ENCODE peak calls at places on chromosomes 16 and 17, in six cellular contexts. One of them, this sample, is unnamed.

GRCh38 chr17:65857713-65858112 is 296.3 kb upstream of the AXIN2 start:
- DNase-seq in neuronal stem cell: no peak
- DNase-seq in A549: no peak
- DNase-seq in heart right ventricle: no peak
- DNase-seq in uterus: no peak
- DNase-seq in body of pancreas: no peak
- DNase-seq in this sample: no peak

GRCh38 chr17:8152981-8153549 is 861 bp upstream of the PER1 start:
- DNase-seq in body of pancreas: peak; percentile 44
- DNase-seq in neuronal stem cell: no peak
- DNase-seq in A549: no peak
- DNase-seq in uterus: peak; percentile 49
- DNase-seq in heart right ventricle: peak; percentile 13
- DNase-seq in this sample: no peak

GRCh38 chr16:57273359-57273758 is 11.1 kb downstream of the PLLP start:
- DNase-seq in A549: no peak
- DNase-seq in heart right ventricle: no peak
- DNase-seq in body of pancreas: no peak
- DNase-seq in uterus: no peak
- DNase-seq in neuronal stem cell: peak; percentile 32
- DNase-seq in this sample: no peak

GRCh38 chr16:75576384-75576811 is 10.2 kb downstream of the GABARAPL2 start:
- DNase-seq in uterus: peak; percentile 76
- DNase-seq in body of pancreas: no peak
- DNase-seq in A549: no peak
- DNase-seq in heart right ventricle: no peak
- DNase-seq in neuronal stem cell: no peak
- DNase-seq in this sample: peak; percentile 70

GRCh38 chr17:50939542-50939794 is 73.3 kb upstream of the TOB1 start:
- DNase-seq in uterus: no peak
- DNase-seq in neuronal stem cell: no peak
- DNase-seq in heart right ventricle: no peak
- DNase-seq in body of pancreas: no peak
- DNase-seq in A549: no peak
- DNase-seq in this sample: no peak

GRCh38 chr16:31253642-31254045 is 6.1 kb upstream of the ITGAM start:
- DNase-seq in neuronal stem cell: no peak
- DNase-seq in heart right ventricle: no peak
- DNase-seq in A549: peak; percentile 76
- DNase-seq in uterus: no peak
- DNase-seq in body of pancreas: peak; percentile 9
- DNase-seq in this sample: no peak

GRCh38 chr17:17365476-17366110 is 62.4 kb downstream of the NT5M start:
- DNase-seq in neuronal stem cell: no peak
- DNase-seq in body of pancreas: no peak
- DNase-seq in A549: no peak
- DNase-seq in heart right ventricle: no peak
- DNase-seq in uterus: no peak
- DNase-seq in this sample: no peak

GRCh38 chr16:55120408-55120807 is 189.7 kb downstream of the IRX5 start:
- DNase-seq in neuronal stem cell: no peak
- DNase-seq in body of pancreas: no peak
- DNase-seq in uterus: no peak
- DNase-seq in A549: no peak
- DNase-seq in heart right ventricle: no peak
- DNase-seq in this sample: no peak

GRCh38 chr16:31427441-31428276 is 501 bp downstream of the COX6A2 start:
- DNase-seq in neuronal stem cell: no peak
- DNase-seq in heart right ventricle: peak; percentile 79
- DNase-seq in body of pancreas: peak; percentile 72
- DNase-seq in A549: no peak
- DNase-seq in uterus: peak; percentile 56
- DNase-seq in this sample: peak; percentile 48

GRCh38 chr17:76383645-76384221 is 676 bp upstream of the SPHK1 start:
- DNase-seq in neuronal stem cell: peak; percentile 63
- DNase-seq in heart right ventricle: peak; percentile 65
- DNase-seq in A549: peak; percentile 88
- DNase-seq in uterus: no peak
- DNase-seq in body of pancreas: peak; percentile 42
- DNase-seq in this sample: no peak

GRCh38 chr17:68319420-68320162 is 28.3 kb downstream of the ARSG start:
- DNase-seq in A549: no peak
- DNase-seq in heart right ventricle: no peak
- DNase-seq in body of pancreas: no peak
- DNase-seq in uterus: no peak
- DNase-seq in neuronal stem cell: no peak
- DNase-seq in this sample: no peak
- H3K27ac ChIP-seq in A549: no peak overlapping the region
- H3K27ac ChIP-seq in heart right ventricle: no peak overlapping the region
- H3K27ac ChIP-seq in body of pancreas: no peak overlapping the region
- H3K27ac ChIP-seq in uterus: no peak overlapping the region
- H3K27ac ChIP-seq in neuronal stem cell: no peak overlapping the region
- H3K27ac ChIP-seq in this sample: no peak overlapping the region

GRCh38 chr17:35790826-35791225 is 4.6 kb downstream of the MMP28 start:
- DNase-seq in uterus: no peak
- DNase-seq in A549: no peak
- DNase-seq in body of pancreas: no peak
- DNase-seq in heart right ventricle: no peak
- DNase-seq in neuronal stem cell: no peak
- DNase-seq in this sample: no peak

GRCh38 chr17:35784895-35785294 is 10.5 kb downstream of the MMP28 start:
- DNase-seq in neuronal stem cell: no peak
- DNase-seq in A549: no peak
- DNase-seq in uterus: no peak
- DNase-seq in heart right ventricle: no peak
- DNase-seq in body of pancreas: no peak
- DNase-seq in this sample: no peak

GRCh38 chr17:35789044-35789443 is 6.4 kb downstream of the MMP28 start:
- DNase-seq in body of pancreas: no peak
- DNase-seq in A549: no peak
- DNase-seq in uterus: no peak
- DNase-seq in heart right ventricle: no peak
- DNase-seq in neuronal stem cell: no peak
- DNase-seq in this sample: no peak

GRCh38 chr17:35788504-35788998 is 6.9 kb downstream of the MMP28 start:
- DNase-seq in uterus: no peak
- DNase-seq in body of pancreas: no peak
- DNase-seq in A549: peak; percentile 91
- DNase-seq in neuronal stem cell: no peak
- DNase-seq in heart right ventricle: no peak
- DNase-seq in this sample: no peak

GRCh38 chr17:35786941-35787432 is 8.5 kb downstream of the MMP28 start:
- DNase-seq in uterus: no peak
- DNase-seq in neuronal stem cell: no peak
- DNase-seq in heart right ventricle: no peak
- DNase-seq in A549: no peak
- DNase-seq in body of pancreas: no peak
- DNase-seq in this sample: no peak
- H3K27ac ChIP-seq in uterus: peak overlapping the region; percentile 54
- H3K27ac ChIP-seq in neuronal stem cell: no peak overlapping the region
- H3K27ac ChIP-seq in heart right ventricle: no peak overlapping the region
- H3K27ac ChIP-seq in A549: peak overlapping the region; percentile 93
- H3K27ac ChIP-seq in body of pancreas: no peak overlapping the region
- H3K27ac ChIP-seq in this sample: no peak overlapping the region

DNA sequence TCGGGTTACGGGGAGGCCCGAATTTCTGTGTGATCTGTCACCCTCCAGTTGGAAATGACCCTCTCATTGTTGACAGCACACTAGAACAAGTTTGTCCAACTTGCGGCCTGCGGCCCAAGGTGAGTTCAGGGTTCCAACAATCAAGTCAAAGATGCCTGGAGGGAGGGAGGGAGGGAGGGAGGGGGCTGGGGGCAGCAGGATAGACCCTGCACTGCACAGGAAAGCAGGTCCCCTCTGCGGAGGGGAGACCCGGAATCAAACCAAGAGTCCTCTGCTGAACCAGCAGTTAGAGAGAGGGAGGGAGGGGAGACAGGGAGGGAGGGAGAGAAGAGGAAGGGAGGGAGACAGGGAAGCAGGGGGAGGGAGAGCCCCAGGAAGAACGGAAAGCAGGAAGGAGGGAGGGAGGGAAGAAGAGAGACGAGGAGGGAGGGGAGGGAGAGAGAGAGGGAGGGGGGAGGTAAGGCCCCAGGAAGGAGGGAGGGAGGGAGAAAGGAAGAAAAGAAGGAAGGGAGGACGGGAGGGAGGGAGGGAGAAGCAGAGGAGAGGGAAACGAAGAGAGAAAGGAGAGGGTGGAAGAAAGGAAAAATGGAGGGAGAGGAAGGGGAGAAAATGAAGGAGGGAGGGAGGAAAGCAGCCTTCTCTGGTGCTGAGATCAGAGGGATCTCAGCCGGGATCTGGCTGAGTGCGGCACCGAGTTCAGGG is 96.7 kb upstream of the CDH5 start:
- DNase-seq in body of pancreas: no peak
- DNase-seq in A549: no peak
- DNase-seq in uterus: no peak
- DNase-seq in heart right ventricle: no peak
- DNase-seq in neuronal stem cell: no peak
- DNase-seq in this sample: no peak
- H3K27ac ChIP-seq in body of pancreas: no peak overlapping the region
- H3K27ac ChIP-seq in A549: peak overlapping the region; percentile 37
- H3K27ac ChIP-seq in uterus: peak overlapping the region; percentile 66
- H3K27ac ChIP-seq in heart right ventricle: no peak overlapping the region
- H3K27ac ChIP-seq in neuronal stem cell: no peak overlapping the region
- H3K27ac ChIP-seq in this sample: no peak overlapping the region

DNA sequence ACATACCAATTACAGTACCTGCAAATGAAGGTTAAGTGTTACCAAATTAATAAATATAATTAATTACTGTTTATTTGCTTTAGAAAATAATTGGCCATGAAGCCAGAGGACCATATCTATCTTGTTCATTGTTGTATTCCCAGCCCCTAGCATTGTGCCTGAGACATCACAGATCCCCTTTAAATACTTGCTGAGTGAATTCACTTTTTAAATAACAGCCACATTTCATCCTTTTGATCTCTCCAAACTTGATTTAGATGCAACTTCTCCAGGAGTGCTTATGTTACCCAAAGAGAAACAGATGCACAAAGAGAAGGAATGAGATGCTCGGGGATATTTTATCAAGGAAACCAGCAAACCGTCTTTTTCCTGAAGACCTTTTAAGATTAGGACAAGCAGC is 66.3 kb downstream of the CHD9 start:
- DNase-seq in body of pancreas: no peak
- DNase-seq in A549: no peak
- DNase-seq in uterus: no peak
- DNase-seq in heart right ventricle: no peak
- DNase-seq in neuronal stem cell: no peak
- DNase-seq in this sample: no peak
- H3K27ac ChIP-seq in body of pancreas: no peak overlapping the region
- H3K27ac ChIP-seq in A549: no peak overlapping the region
- H3K27ac ChIP-seq in uterus: peak overlapping the region; percentile 42
- H3K27ac ChIP-seq in heart right ventricle: no peak overlapping the region
- H3K27ac ChIP-seq in neuronal stem cell: no peak overlapping the region
- H3K27ac ChIP-seq in this sample: no peak overlapping the region

DNA sequence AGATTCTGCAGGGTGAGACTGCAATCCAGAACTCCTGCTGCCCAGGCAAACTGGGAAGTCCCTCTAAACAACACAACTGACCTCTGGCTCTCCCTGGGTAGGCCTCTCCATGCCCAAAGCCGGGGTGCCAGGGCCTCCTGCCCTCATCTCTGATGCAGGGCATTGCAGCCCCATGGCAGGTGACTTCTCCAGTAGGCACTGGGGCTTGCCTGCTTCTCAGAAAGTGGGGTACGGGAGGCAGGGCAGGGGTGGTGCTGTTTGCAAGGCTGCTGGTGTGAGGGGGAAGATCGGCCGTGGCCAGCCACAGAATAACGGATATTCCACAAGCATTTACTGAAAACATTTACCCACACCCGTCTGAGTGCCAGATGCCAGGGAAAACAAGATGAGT is 4.1 kb upstream of the GPRC5C start:
- DNase-seq in A549: no peak
- DNase-seq in uterus: no peak
- DNase-seq in neuronal stem cell: no peak
- DNase-seq in body of pancreas: no peak
- DNase-seq in heart right ventricle: no peak
- DNase-seq in this sample: no peak
- H3K27ac ChIP-seq in A549: peak overlapping the region; percentile 60
- H3K27ac ChIP-seq in uterus: no peak overlapping the region
- H3K27ac ChIP-seq in neuronal stem cell: no peak overlapping the region
- H3K27ac ChIP-seq in body of pancreas: peak overlapping the region; percentile 83
- H3K27ac ChIP-seq in heart right ventricle: peak overlapping the region; percentile 73
- H3K27ac ChIP-seq in this sample: peak overlapping the region; percentile 36

GRCh38 chr17:79776378-79777165 is 1.4 kb upstream of the CBX2 start:
- DNase-seq in body of pancreas: no peak
- DNase-seq in uterus: no peak
- DNase-seq in neuronal stem cell: no peak
- DNase-seq in A549: peak; percentile 28
- DNase-seq in heart right ventricle: no peak
- DNase-seq in this sample: no peak
- H3K27ac ChIP-seq in body of pancreas: peak overlapping the region; percentile 63
- H3K27ac ChIP-seq in uterus: no peak overlapping the region
- H3K27ac ChIP-seq in neuronal stem cell: peak overlapping the region; percentile 79
- H3K27ac ChIP-seq in A549: peak overlapping the region; percentile 88
- H3K27ac ChIP-seq in heart right ventricle: peak overlapping the region; percentile 75
- H3K27ac ChIP-seq in this sample: no peak overlapping the region

GRCh38 chr16:67529639-67530012 is 997 bp downstream of the RIPOR1 start:
- DNase-seq in heart right ventricle: no peak
- DNase-seq in A549: no peak
- DNase-seq in neuronal stem cell: no peak
- DNase-seq in body of pancreas: no peak
- DNase-seq in uterus: peak; percentile 34
- DNase-seq in this sample: no peak
- H3K27ac ChIP-seq in heart right ventricle: peak overlapping the region; percentile 99
- H3K27ac ChIP-seq in A549: peak overlapping the region; percentile 81
- H3K27ac ChIP-seq in neuronal stem cell: no peak overlapping the region
- H3K27ac ChIP-seq in body of pancreas: peak overlapping the region; percentile 82
- H3K27ac ChIP-seq in uterus: peak overlapping the region; percentile 95
- H3K27ac ChIP-seq in this sample: peak overlapping the region; percentile 93

DNA sequence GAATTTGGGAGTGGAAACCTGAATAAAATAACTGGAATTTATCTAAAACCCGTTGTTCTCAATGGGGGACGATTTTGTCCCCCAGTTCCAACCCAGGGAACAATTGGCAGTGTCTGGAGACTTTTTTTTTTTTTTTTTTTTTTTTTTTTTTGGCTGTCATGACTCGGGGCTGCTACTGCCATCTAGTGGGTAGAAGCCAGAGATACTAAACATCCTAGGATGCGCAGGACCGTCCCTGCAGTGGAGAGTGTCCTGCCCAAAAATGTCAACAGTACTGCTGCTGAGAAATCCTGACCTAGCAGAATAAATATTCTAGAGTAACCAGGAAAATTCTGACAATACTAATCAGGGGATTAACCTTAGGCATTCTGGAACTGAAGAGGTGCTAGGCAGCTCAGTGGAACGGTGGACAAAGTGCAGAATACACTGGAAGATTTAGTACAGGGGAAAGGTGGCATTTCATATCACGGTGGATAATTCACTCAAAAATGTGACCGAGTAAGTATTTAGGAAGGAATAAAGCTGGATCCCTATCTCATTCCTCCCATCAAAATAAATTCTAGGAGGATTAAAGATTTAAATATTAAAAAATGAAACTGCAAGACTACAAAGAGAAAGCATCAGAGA is 107.6 kb downstream of the SPECC1 start:
- DNase-seq in uterus: peak; percentile 56
- DNase-seq in A549: peak; percentile 55
- DNase-seq in body of pancreas: peak; percentile 57
- DNase-seq in neuronal stem cell: peak; percentile 64
- DNase-seq in heart right ventricle: no peak
- DNase-seq in this sample: peak; percentile 65
- H3K27ac ChIP-seq in uterus: no peak overlapping the region
- H3K27ac ChIP-seq in A549: no peak overlapping the region
- H3K27ac ChIP-seq in body of pancreas: no peak overlapping the region
- H3K27ac ChIP-seq in neuronal stem cell: no peak overlapping the region
- H3K27ac ChIP-seq in heart right ventricle: no peak overlapping the region
- H3K27ac ChIP-seq in this sample: peak overlapping the region; percentile 49

This sample was measured in caudate nucleus.